ENCODE peak calls at places on chromosome 13, in eight cellular contexts. One of them, this sample, is unnamed.

GRCh38 chr13:80399340-80400163 is 58.6 kb upstream of the SPRY2 start:
- DNase-seq in GM12865: peak
- DNase-seq in A549: no peak
- DNase-seq in IMR-90: no peak
- DNase-seq in CD8-positive, alpha-beta T cell: no peak
- DNase-seq in HFF-Myc: peak
- DNase-seq in psoas muscle: no peak
- DNase-seq in transverse colon: peak
- DNase-seq in this sample: no peak

GRCh38 chr13:100209857-100210580 is 121.1 kb downstream of the PCCA start:
- DNase-seq in GM12865: no peak
- DNase-seq in A549: no peak
- DNase-seq in IMR-90: peak
- DNase-seq in CD8-positive, alpha-beta T cell: no peak
- DNase-seq in HFF-Myc: peak
- DNase-seq in psoas muscle: no peak
- DNase-seq in transverse colon: no peak
- DNase-seq in this sample: no peak

GRCh38 chr13:45595968-45596367 is 19.6 kb downstream of the ERICH6B start:
- DNase-seq in GM12865: no peak
- DNase-seq in A549: no peak
- DNase-seq in IMR-90: no peak
- DNase-seq in CD8-positive, alpha-beta T cell: no peak
- DNase-seq in HFF-Myc: no peak
- DNase-seq in psoas muscle: no peak
- DNase-seq in transverse colon: no peak
- DNase-seq in this sample: no peak

GRCh38 chr13:32165791-32166190 is 134.2 kb downstream of the FRY start:
- DNase-seq in GM12865: no peak
- DNase-seq in A549: no peak
- DNase-seq in IMR-90: no peak
- DNase-seq in CD8-positive, alpha-beta T cell: no peak
- DNase-seq in HFF-Myc: no peak
- DNase-seq in psoas muscle: no peak
- DNase-seq in transverse colon: no peak
- DNase-seq in this sample: no peak

GRCh38 chr13:30132623-30133553 is 174.5 kb downstream of the KATNAL1 start:
- DNase-seq in GM12865: peak
- DNase-seq in A549: peak
- DNase-seq in IMR-90: peak
- DNase-seq in CD8-positive, alpha-beta T cell: peak
- DNase-seq in HFF-Myc: peak
- DNase-seq in psoas muscle: peak
- DNase-seq in transverse colon: peak
- DNase-seq in this sample: peak

GRCh38 chr13:22210134-22210930 is 539.5 kb downstream of the FGF9 start:
- DNase-seq in GM12865: no peak
- DNase-seq in A549: no peak
- DNase-seq in IMR-90: no peak
- DNase-seq in CD8-positive, alpha-beta T cell: no peak
- DNase-seq in HFF-Myc: no peak
- DNase-seq in psoas muscle: no peak
- DNase-seq in transverse colon: no peak
- DNase-seq in this sample: no peak

GRCh38 chr13:95100525-95101121 is 200.6 kb downstream of the ABCC4 start:
- DNase-seq in GM12865: peak
- DNase-seq in A549: peak
- DNase-seq in IMR-90: peak
- DNase-seq in CD8-positive, alpha-beta T cell: no peak
- DNase-seq in HFF-Myc: peak
- DNase-seq in psoas muscle: no peak
- DNase-seq in transverse colon: no peak
- DNase-seq in this sample: peak

GRCh38 chr13:23673354-23673753 is 103.1 kb downstream of the TNFRSF19 start:
- DNase-seq in GM12865: no peak
- DNase-seq in A549: no peak
- DNase-seq in IMR-90: peak
- DNase-seq in CD8-positive, alpha-beta T cell: no peak
- DNase-seq in HFF-Myc: peak
- DNase-seq in psoas muscle: no peak
- DNase-seq in transverse colon: no peak
- DNase-seq in this sample: peak

GRCh38 chr13:101565327-101565726 is 112.9 kb downstream of the ITGBL1 start:
- DNase-seq in GM12865: no peak
- DNase-seq in A549: no peak
- DNase-seq in IMR-90: no peak
- DNase-seq in CD8-positive, alpha-beta T cell: no peak
- DNase-seq in HFF-Myc: no peak
- DNase-seq in psoas muscle: no peak
- DNase-seq in transverse colon: no peak
- DNase-seq in this sample: no peak

GRCh38 chr13:30154531-30154930 is 152.8 kb downstream of the KATNAL1 start:
- DNase-seq in GM12865: no peak
- DNase-seq in A549: no peak
- DNase-seq in IMR-90: no peak
- DNase-seq in CD8-positive, alpha-beta T cell: no peak
- DNase-seq in HFF-Myc: no peak
- DNase-seq in psoas muscle: no peak
- DNase-seq in transverse colon: no peak
- DNase-seq in this sample: no peak

GRCh38 chr13:110232756-110233155 is 74.2 kb downstream of the COL4A1 start:
- DNase-seq in GM12865: no peak
- DNase-seq in A549: no peak
- DNase-seq in IMR-90: no peak
- DNase-seq in CD8-positive, alpha-beta T cell: no peak
- DNase-seq in HFF-Myc: peak
- DNase-seq in psoas muscle: peak
- DNase-seq in transverse colon: no peak
- DNase-seq in this sample: no peak

GRCh38 chr13:98856983-98857382 is 104.5 kb upstream of the SLC15A1 start:
- DNase-seq in GM12865: no peak
- DNase-seq in A549: no peak
- DNase-seq in IMR-90: no peak
- DNase-seq in CD8-positive, alpha-beta T cell: no peak
- DNase-seq in HFF-Myc: no peak
- DNase-seq in psoas muscle: no peak
- DNase-seq in transverse colon: peak
- DNase-seq in this sample: no peak

DNA sequence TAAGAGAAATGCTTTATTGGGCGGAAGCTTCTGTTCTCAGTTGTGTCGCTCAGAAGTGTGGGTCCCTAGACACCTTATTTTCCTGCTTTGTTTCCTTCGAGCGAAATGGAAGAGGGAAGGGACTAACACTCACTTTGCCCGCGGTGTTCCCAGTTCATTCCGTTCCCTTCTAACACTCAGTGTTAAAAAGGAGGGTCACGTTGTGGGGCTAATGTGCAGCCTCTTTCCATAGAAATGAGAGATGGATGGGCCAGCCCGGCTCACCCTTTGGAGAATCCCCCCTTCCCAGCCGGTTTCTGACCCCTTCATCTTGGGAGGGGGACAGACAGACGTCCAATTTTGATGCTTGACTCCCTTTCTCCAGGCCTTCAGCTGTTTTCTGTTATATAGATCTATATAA is 2.3 kb downstream of the ATP11A start:
- DNase-seq in GM12865: no peak
- DNase-seq in A549: no peak
- DNase-seq in IMR-90: no peak
- DNase-seq in CD8-positive, alpha-beta T cell: no peak
- DNase-seq in HFF-Myc: no peak
- DNase-seq in psoas muscle: no peak
- DNase-seq in transverse colon: no peak
- DNase-seq in this sample: no peak
- H3K4me3 ChIP-seq in GM12865: peak
- H3K4me3 ChIP-seq in A549: peak
- H3K4me3 ChIP-seq in IMR-90: no peak
- H3K4me3 ChIP-seq in CD8-positive, alpha-beta T cell: no peak
- H3K4me3 ChIP-seq in HFF-Myc: peak
- H3K4me3 ChIP-seq in psoas muscle: peak
- H3K4me3 ChIP-seq in transverse colon: no peak
- H3K4me3 ChIP-seq in this sample: no peak

GRCh38 chr13:97367427-97367826 is 66.5 kb upstream of the RAP2A start:
- DNase-seq in GM12865: peak
- DNase-seq in A549: no peak
- DNase-seq in IMR-90: peak
- DNase-seq in CD8-positive, alpha-beta T cell: no peak
- DNase-seq in HFF-Myc: peak
- DNase-seq in psoas muscle: no peak
- DNase-seq in transverse colon: no peak
- DNase-seq in this sample: no peak

GRCh38 chr13:97367016-97367415 is 67.0 kb upstream of the RAP2A start:
- DNase-seq in GM12865: peak
- DNase-seq in A549: no peak
- DNase-seq in IMR-90: peak
- DNase-seq in CD8-positive, alpha-beta T cell: no peak
- DNase-seq in HFF-Myc: peak
- DNase-seq in psoas muscle: no peak
- DNase-seq in transverse colon: no peak
- DNase-seq in this sample: no peak

GRCh38 chr13:97364031-97364430 is 69.9 kb upstream of the RAP2A start:
- DNase-seq in GM12865: no peak
- DNase-seq in A549: no peak
- DNase-seq in IMR-90: no peak
- DNase-seq in CD8-positive, alpha-beta T cell: no peak
- DNase-seq in HFF-Myc: no peak
- DNase-seq in psoas muscle: no peak
- DNase-seq in transverse colon: no peak
- DNase-seq in this sample: no peak

GRCh38 chr13:97364827-97365226 is 69.1 kb upstream of the RAP2A start:
- DNase-seq in GM12865: no peak
- DNase-seq in A549: no peak
- DNase-seq in IMR-90: no peak
- DNase-seq in CD8-positive, alpha-beta T cell: no peak
- DNase-seq in HFF-Myc: no peak
- DNase-seq in psoas muscle: no peak
- DNase-seq in transverse colon: no peak
- DNase-seq in this sample: no peak

DNA sequence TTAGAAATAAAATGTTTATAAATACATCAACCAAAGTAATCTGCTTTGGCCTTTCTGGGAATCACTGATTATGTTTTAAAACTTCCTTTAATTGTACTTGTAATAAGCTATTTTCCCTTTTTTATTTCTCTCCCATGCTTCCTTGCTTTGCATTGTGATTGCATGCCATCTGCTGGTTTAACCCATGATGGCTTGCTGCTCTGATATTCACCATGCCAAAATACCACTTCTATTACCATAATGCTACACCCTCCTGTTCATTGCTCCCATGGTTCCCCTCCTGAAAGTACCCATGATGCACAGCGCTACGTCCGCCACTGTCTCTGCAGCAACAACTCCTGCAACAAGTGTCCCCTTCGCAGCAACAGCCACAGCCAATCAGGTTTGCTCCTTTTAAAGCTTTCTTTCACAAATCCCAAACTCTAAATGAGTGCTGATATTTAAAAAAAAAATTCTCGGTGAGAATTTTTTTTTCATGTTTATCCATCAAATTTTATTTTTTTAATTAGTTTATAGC is 67.7 kb upstream of the RAP2A start:
- DNase-seq in GM12865: no peak
- DNase-seq in A549: no peak
- DNase-seq in IMR-90: no peak
- DNase-seq in CD8-positive, alpha-beta T cell: no peak
- DNase-seq in HFF-Myc: no peak
- DNase-seq in psoas muscle: no peak
- DNase-seq in transverse colon: no peak
- DNase-seq in this sample: no peak
- TF ChIP-seq CTCF in GM12865: no peak
- TF ChIP-seq CTCF in A549: peak
- TF ChIP-seq CTCF in IMR-90: peak
- TF ChIP-seq CTCF in CD8-positive, alpha-beta T cell: no peak
- TF ChIP-seq CTCF in HFF-Myc: no peak
- TF ChIP-seq CTCF in psoas muscle: no peak
- TF ChIP-seq CTCF in transverse colon: no peak
- TF ChIP-seq CTCF in this sample: no peak

GRCh38 chr13:25847635-25848616 is 203.9 kb downstream of the SHISA2 start:
- DNase-seq in GM12865: peak
- DNase-seq in A549: no peak
- DNase-seq in IMR-90: no peak
- DNase-seq in CD8-positive, alpha-beta T cell: no peak
- DNase-seq in HFF-Myc: no peak
- DNase-seq in psoas muscle: no peak
- DNase-seq in transverse colon: peak
- DNase-seq in this sample: no peak
- H3K4me3 ChIP-seq in GM12865: no peak
- H3K4me3 ChIP-seq in A549: no peak
- H3K4me3 ChIP-seq in IMR-90: no peak
- H3K4me3 ChIP-seq in CD8-positive, alpha-beta T cell: no peak
- H3K4me3 ChIP-seq in HFF-Myc: no peak
- H3K4me3 ChIP-seq in psoas muscle: no peak
- H3K4me3 ChIP-seq in transverse colon: no peak
- H3K4me3 ChIP-seq in this sample: no peak

DNA sequence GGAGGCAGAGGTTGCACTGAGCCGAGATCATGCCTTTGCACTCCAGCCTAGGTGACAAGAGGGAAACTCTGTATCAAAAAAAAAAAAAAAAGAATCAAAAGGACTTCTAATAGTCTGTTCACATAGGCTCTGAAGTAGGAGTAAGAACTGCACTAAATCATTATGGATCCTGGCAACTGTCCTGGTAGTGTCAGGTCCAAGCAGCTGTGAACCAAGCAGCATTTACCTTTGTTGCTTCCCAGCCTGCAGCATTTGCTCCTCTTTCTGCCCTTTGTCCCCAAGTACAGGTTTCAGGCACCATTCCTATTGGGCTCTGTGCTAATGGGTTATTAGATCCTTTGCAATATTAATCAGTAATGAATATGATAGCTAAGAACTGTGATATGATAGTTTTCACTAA is 77.4 kb upstream of the NBEA start:
- DNase-seq in GM12865: no peak
- DNase-seq in A549: no peak
- DNase-seq in IMR-90: no peak
- DNase-seq in CD8-positive, alpha-beta T cell: no peak
- DNase-seq in HFF-Myc: no peak
- DNase-seq in psoas muscle: no peak
- DNase-seq in transverse colon: no peak
- DNase-seq in this sample: no peak
- TF ChIP-seq CTCF in GM12865: no peak
- TF ChIP-seq CTCF in A549: no peak
- TF ChIP-seq CTCF in IMR-90: no peak
- TF ChIP-seq CTCF in CD8-positive, alpha-beta T cell: no peak
- TF ChIP-seq CTCF in HFF-Myc: no peak
- TF ChIP-seq CTCF in psoas muscle: no peak
- TF ChIP-seq CTCF in transverse colon: no peak
- TF ChIP-seq CTCF in this sample: no peak